ENCODE peak calls at places on chromosomes 13 and 19, in seven cellular contexts. One of them, this sample, is unnamed.

GRCh38 chr13:87656311-87656710 is 14.9 kb upstream of the SLITRK5 start:
- DNase-seq in mucosa of descending colon: no peak
- DNase-seq in CD4-positive, alpha-beta T cell: no peak
- DNase-seq in PC-3: peak; percentile 9
- DNase-seq in neural progenitor cell: peak; percentile 20
- DNase-seq in GM20000: no peak
- DNase-seq in endothelial cell: no peak
- DNase-seq in this sample: no peak

GRCh38 chr13:31236211-31236786 is 36.5 kb downstream of the B3GLCT start:
- DNase-seq in mucosa of descending colon: no peak
- DNase-seq in endothelial cell: no peak
- DNase-seq in CD4-positive, alpha-beta T cell: no peak
- DNase-seq in PC-3: peak; percentile 51
- DNase-seq in GM20000: peak; percentile 21
- DNase-seq in neural progenitor cell: peak; percentile 67
- DNase-seq in this sample: no peak

GRCh38 chr13:110525328-110526319 is 35.9 kb downstream of the RAB20 start:
- DNase-seq in CD4-positive, alpha-beta T cell: no peak
- DNase-seq in neural progenitor cell: no peak
- DNase-seq in mucosa of descending colon: peak; percentile 68
- DNase-seq in PC-3: no peak
- DNase-seq in GM20000: peak; percentile 58
- DNase-seq in endothelial cell: no peak
- DNase-seq in this sample: no peak

GRCh38 chr19:12703056-12703455 is 6.6 kb upstream of the FBXW9 start:
- DNase-seq in CD4-positive, alpha-beta T cell: no peak
- DNase-seq in mucosa of descending colon: no peak
- DNase-seq in endothelial cell: no peak
- DNase-seq in PC-3: peak; percentile 52
- DNase-seq in GM20000: peak; percentile 48
- DNase-seq in neural progenitor cell: peak; percentile 91
- DNase-seq in this sample: no peak

GRCh38 chr13:56659041-56659471 is 481.7 kb upstream of the PRR20A start:
- DNase-seq in PC-3: no peak
- DNase-seq in neural progenitor cell: no peak
- DNase-seq in mucosa of descending colon: no peak
- DNase-seq in CD4-positive, alpha-beta T cell: no peak
- DNase-seq in GM20000: no peak
- DNase-seq in endothelial cell: no peak
- DNase-seq in this sample: no peak

GRCh38 chr19:7679017-7679720 is 1.5 kb upstream of the TRAPPC5 start:
- DNase-seq in PC-3: peak; percentile 55
- DNase-seq in neural progenitor cell: no peak
- DNase-seq in CD4-positive, alpha-beta T cell: peak; percentile 65
- DNase-seq in GM20000: peak; percentile 83
- DNase-seq in mucosa of descending colon: peak; percentile 51
- DNase-seq in endothelial cell: no peak
- DNase-seq in this sample: no peak

GRCh38 chr13:63279136-63279535 is 1863.5 kb upstream of the PCDH20 start:
- DNase-seq in CD4-positive, alpha-beta T cell: no peak
- DNase-seq in GM20000: no peak
- DNase-seq in neural progenitor cell: no peak
- DNase-seq in mucosa of descending colon: no peak
- DNase-seq in endothelial cell: no peak
- DNase-seq in PC-3: no peak
- DNase-seq in this sample: no peak

GRCh38 chr13:65582160-65582559 is 1648.0 kb downstream of the PCDH9 start:
- DNase-seq in endothelial cell: no peak
- DNase-seq in mucosa of descending colon: no peak
- DNase-seq in neural progenitor cell: no peak
- DNase-seq in GM20000: no peak
- DNase-seq in PC-3: no peak
- DNase-seq in CD4-positive, alpha-beta T cell: no peak
- DNase-seq in this sample: no peak

GRCh38 chr19:11984986-11985385 is 20.1 kb downstream of the ZNF763 start:
- DNase-seq in CD4-positive, alpha-beta T cell: no peak
- DNase-seq in mucosa of descending colon: no peak
- DNase-seq in GM20000: peak; percentile 36
- DNase-seq in PC-3: no peak
- DNase-seq in endothelial cell: no peak
- DNase-seq in neural progenitor cell: peak; percentile 68
- DNase-seq in this sample: no peak

DNA sequence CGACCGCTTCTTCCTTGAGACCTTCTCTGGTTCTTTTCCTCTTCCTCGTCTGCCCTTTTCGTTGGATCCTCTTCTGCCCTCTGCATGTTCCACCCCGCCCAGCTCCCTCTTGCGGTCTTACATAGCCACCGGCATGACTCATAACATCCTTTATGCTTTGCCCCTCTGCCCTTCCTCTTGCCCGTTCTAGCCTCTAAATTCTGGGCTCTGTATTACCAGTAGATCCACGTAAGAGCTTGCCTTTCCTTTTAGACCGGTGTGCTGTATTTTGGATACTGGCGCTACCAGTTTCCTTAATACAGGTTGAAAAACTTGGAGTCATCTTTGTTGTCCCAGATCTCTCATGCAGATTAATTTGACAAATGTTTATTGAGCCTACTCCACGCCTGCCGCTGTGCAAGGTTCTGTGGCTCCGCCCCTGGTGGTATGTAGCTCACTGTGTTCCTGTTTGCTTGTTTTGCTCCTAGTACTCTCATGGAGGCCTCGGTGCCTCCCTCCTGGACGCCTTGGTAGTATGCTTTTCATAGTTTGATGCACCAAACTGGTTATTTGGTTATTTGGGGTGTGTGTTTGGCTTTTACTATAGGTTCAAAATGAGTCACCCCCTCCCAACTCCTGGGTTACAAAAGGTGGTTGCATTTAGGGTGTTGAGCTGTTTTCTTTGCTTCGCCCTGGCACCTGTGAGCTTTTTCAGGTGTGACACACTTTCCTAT is 1.7 kb downstream of the GTF3A start:
- DNase-seq in mucosa of descending colon: peak; percentile 84
- DNase-seq in neural progenitor cell: peak; percentile 67
- DNase-seq in PC-3: peak; percentile 87
- DNase-seq in endothelial cell: peak; percentile 41
- DNase-seq in GM20000: peak; percentile 58
- DNase-seq in CD4-positive, alpha-beta T cell: peak; percentile 70
- DNase-seq in this sample: no peak
- TF ChIP-seq CTCF in mucosa of descending colon: no peak
- TF ChIP-seq CTCF in neural progenitor cell: peak; percentile 55
- TF ChIP-seq CTCF in PC-3: peak; percentile 41
- TF ChIP-seq CTCF in endothelial cell: no peak
- TF ChIP-seq CTCF in GM20000: peak; percentile 31
- TF ChIP-seq CTCF in CD4-positive, alpha-beta T cell: peak; percentile 43
- TF ChIP-seq CTCF in this sample: no peak

DNA sequence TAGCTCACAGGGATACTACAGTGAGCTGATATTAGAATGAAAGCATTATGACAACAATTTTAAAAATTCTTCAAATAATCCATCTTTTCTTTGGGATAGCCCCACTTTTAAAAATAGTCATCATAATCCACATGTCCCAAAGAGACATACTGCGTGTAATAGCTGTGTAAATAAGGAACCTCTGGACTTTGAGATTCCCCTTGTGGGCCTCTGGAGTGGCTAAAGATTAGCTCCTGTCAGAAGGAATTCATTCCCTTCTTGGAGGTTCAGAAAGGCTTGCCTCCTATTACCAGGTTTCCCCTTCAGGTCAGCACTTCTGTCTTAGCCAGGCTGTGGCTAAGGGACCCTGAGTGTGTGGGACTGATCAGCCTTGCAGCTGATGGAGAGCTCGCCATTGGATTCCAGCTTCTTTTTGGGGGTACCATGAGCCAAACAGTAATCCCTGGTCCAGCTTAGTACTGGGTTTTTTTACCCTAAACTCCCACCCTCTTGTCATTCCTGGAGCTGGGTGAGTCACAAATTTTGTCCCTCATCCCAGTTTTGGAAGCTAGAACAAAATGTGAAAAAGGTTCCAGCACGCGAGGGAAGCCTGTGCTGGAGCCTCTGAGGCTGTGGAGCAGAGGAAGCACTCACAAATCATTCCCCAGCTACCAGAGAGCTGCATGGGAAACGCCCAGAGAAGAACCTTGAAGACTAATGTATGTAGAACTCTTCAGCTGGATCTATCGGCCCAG is 96.6 kb downstream of the RNASEH2B start:
- DNase-seq in PC-3: no peak
- DNase-seq in endothelial cell: no peak
- DNase-seq in GM20000: no peak
- DNase-seq in CD4-positive, alpha-beta T cell: no peak
- DNase-seq in neural progenitor cell: no peak
- DNase-seq in mucosa of descending colon: no peak
- DNase-seq in this sample: no peak
- TF ChIP-seq CTCF in PC-3: no peak
- TF ChIP-seq CTCF in endothelial cell: no peak
- TF ChIP-seq CTCF in GM20000: no peak
- TF ChIP-seq CTCF in CD4-positive, alpha-beta T cell: no peak
- TF ChIP-seq CTCF in neural progenitor cell: no peak
- TF ChIP-seq CTCF in mucosa of descending colon: no peak
- TF ChIP-seq CTCF in this sample: no peak

GRCh38 chr13:77820431-77821149 is 98.0 kb downstream of the EDNRB start:
- DNase-seq in endothelial cell: no peak
- DNase-seq in neural progenitor cell: no peak
- DNase-seq in CD4-positive, alpha-beta T cell: no peak
- DNase-seq in GM20000: no peak
- DNase-seq in mucosa of descending colon: no peak
- DNase-seq in PC-3: peak; percentile 8
- DNase-seq in this sample: no peak
- TF ChIP-seq CTCF in endothelial cell: peak; percentile 60
- TF ChIP-seq CTCF in neural progenitor cell: peak; percentile 38
- TF ChIP-seq CTCF in CD4-positive, alpha-beta T cell: no peak
- TF ChIP-seq CTCF in GM20000: no peak
- TF ChIP-seq CTCF in mucosa of descending colon: no peak
- TF ChIP-seq CTCF in PC-3: peak; percentile 42
- TF ChIP-seq CTCF in this sample: no peak

GRCh38 chr13:68816715-68817114 is 1290.9 kb upstream of the ATXN8OS start:
- DNase-seq in CD4-positive, alpha-beta T cell: no peak
- DNase-seq in neural progenitor cell: no peak
- DNase-seq in GM20000: no peak
- DNase-seq in endothelial cell: no peak
- DNase-seq in PC-3: no peak
- DNase-seq in mucosa of descending colon: no peak
- DNase-seq in this sample: no peak
- TF ChIP-seq CTCF in CD4-positive, alpha-beta T cell: no peak
- TF ChIP-seq CTCF in neural progenitor cell: no peak
- TF ChIP-seq CTCF in GM20000: no peak
- TF ChIP-seq CTCF in endothelial cell: no peak
- TF ChIP-seq CTCF in PC-3: no peak
- TF ChIP-seq CTCF in mucosa of descending colon: no peak
- TF ChIP-seq CTCF in this sample: no peak

DNA sequence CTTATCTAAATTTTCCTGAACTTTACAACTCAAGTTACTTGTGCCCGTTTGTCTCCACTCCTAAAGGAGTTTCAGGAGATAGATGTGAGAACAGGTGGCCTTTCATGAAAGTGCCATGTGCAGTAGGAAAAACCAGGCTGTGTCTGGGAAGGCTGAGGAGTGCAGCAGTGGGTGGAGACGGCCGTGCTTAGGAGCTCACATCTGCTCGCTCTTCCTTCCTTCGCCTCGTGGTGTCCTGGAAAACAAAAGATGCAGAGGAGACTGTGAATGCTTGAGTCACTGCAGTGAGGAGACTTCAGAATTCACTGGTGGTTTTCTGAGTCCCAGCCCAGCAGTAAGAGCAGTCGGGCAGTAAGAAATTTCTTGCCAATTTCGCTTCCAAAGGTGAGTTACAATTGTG is 138.4 kb upstream of the RNF113B start:
- DNase-seq in neural progenitor cell: no peak
- DNase-seq in endothelial cell: peak; percentile 41
- DNase-seq in mucosa of descending colon: no peak
- DNase-seq in CD4-positive, alpha-beta T cell: no peak
- DNase-seq in GM20000: no peak
- DNase-seq in PC-3: no peak
- DNase-seq in this sample: no peak
- TF ChIP-seq CTCF in neural progenitor cell: no peak
- TF ChIP-seq CTCF in endothelial cell: no peak
- TF ChIP-seq CTCF in mucosa of descending colon: no peak
- TF ChIP-seq CTCF in CD4-positive, alpha-beta T cell: no peak
- TF ChIP-seq CTCF in GM20000: no peak
- TF ChIP-seq CTCF in PC-3: no peak
- TF ChIP-seq CTCF in this sample: no peak

DNA sequence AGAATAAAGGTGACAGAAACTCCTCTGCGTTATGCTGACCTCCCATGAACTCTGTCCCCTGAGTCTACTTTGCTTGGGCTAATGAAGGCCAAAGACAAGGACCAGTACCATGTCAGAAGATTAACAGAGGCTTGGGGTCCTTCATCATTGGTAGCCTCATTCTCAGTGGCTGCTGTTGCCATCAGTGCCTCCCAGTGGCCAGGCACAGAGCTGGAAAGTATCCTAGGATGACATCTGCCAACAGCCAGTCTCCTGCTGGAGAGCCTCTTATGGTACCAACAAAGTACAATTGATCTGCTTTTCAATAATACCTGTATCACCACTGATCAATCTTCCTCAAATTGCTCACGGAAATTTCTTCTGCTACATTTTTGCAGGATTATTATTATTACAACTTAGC is 281.6 kb downstream of the DNAJC15 start:
- DNase-seq in endothelial cell: no peak
- DNase-seq in mucosa of descending colon: no peak
- DNase-seq in neural progenitor cell: no peak
- DNase-seq in CD4-positive, alpha-beta T cell: no peak
- DNase-seq in PC-3: no peak
- DNase-seq in GM20000: no peak
- DNase-seq in this sample: no peak
- TF ChIP-seq CTCF in endothelial cell: no peak
- TF ChIP-seq CTCF in mucosa of descending colon: no peak
- TF ChIP-seq CTCF in neural progenitor cell: peak; percentile 16
- TF ChIP-seq CTCF in CD4-positive, alpha-beta T cell: no peak
- TF ChIP-seq CTCF in PC-3: peak; percentile 29
- TF ChIP-seq CTCF in GM20000: no peak
- TF ChIP-seq CTCF in this sample: no peak

GRCh38 chr19:42563352-42564210 is 31.1 kb downstream of the CEACAM8 start:
- DNase-seq in GM20000: peak; percentile 66
- DNase-seq in endothelial cell: peak; percentile 46
- DNase-seq in neural progenitor cell: peak; percentile 71
- DNase-seq in PC-3: peak; percentile 54
- DNase-seq in mucosa of descending colon: no peak
- DNase-seq in CD4-positive, alpha-beta T cell: no peak
- DNase-seq in this sample: no peak
- TF ChIP-seq CTCF in GM20000: peak; percentile 69
- TF ChIP-seq CTCF in endothelial cell: peak; percentile 35
- TF ChIP-seq CTCF in neural progenitor cell: peak; percentile 71
- TF ChIP-seq CTCF in PC-3: peak; percentile 58
- TF ChIP-seq CTCF in mucosa of descending colon: peak; percentile 57
- TF ChIP-seq CTCF in CD4-positive, alpha-beta T cell: peak; percentile 68
- TF ChIP-seq CTCF in this sample: peak; percentile 55

This sample was measured in mesothelial cell of epicardium.